ENCODE peak calls at places on chromosomes 11 and 22, in six cellular contexts. One of them, this sample, is unnamed.

GRCh38 chr11:100978442-100978841 is 151.2 kb downstream of the PGR start:
- DNase-seq in GM12878: no peak
- DNase-seq in K562: no peak
- DNase-seq in GM12891: no peak
- DNase-seq in HepG2: no peak
- DNase-seq in H1: no peak
- DNase-seq in this sample: no peak

GRCh38 chr11:9525116-9525515 is 48.4 kb upstream of the WEE1 start:
- DNase-seq in HepG2: no peak
- DNase-seq in GM12891: no peak
- DNase-seq in GM12878: no peak
- DNase-seq in K562: no peak
- DNase-seq in H1: no peak
- DNase-seq in this sample: no peak

GRCh38 chr22:47309476-47309875 is 547.0 kb downstream of the TBC1D22A start:
- DNase-seq in H1: no peak
- DNase-seq in K562: no peak
- DNase-seq in HepG2: no peak
- DNase-seq in GM12878: no peak
- DNase-seq in GM12891: no peak
- DNase-seq in this sample: no peak

GRCh38 chr11:70628176-70628860 is 230.0 kb downstream of the CTTN start:
- DNase-seq in K562: no peak
- DNase-seq in GM12878: no peak
- DNase-seq in GM12891: no peak
- DNase-seq in HepG2: no peak
- DNase-seq in H1: no peak
- DNase-seq in this sample: no peak

GRCh38 chr11:111148953-111149352 is 96.6 kb upstream of the POU2AF2 start:
- DNase-seq in K562: no peak
- DNase-seq in H1: no peak
- DNase-seq in GM12878: no peak
- DNase-seq in HepG2: no peak
- DNase-seq in GM12891: no peak
- DNase-seq in this sample: no peak

GRCh38 chr11:926341-926916 is 759 bp downstream of the AP2A2 start:
- DNase-seq in GM12891: no peak
- DNase-seq in HepG2: no peak
- DNase-seq in K562: peak; percentile 38
- DNase-seq in H1: no peak
- DNase-seq in GM12878: no peak
- DNase-seq in this sample: no peak

GRCh38 chr11:71543866-71544265 is 4.4 kb upstream of the KRTAP5-9 start:
- DNase-seq in H1: no peak
- DNase-seq in HepG2: no peak
- DNase-seq in GM12891: no peak
- DNase-seq in K562: no peak
- DNase-seq in GM12878: no peak
- DNase-seq in this sample: no peak

GRCh38 chr11:35474677-35475076 is 50.7 kb downstream of the PAMR1 start:
- DNase-seq in GM12891: no peak
- DNase-seq in K562: no peak
- DNase-seq in GM12878: no peak
- DNase-seq in HepG2: no peak
- DNase-seq in H1: no peak
- DNase-seq in this sample: no peak

GRCh38 chr11:71990721-71991120 is 8.0 kb upstream of the IL18BP start:
- DNase-seq in H1: no peak
- DNase-seq in K562: no peak
- DNase-seq in HepG2: no peak
- DNase-seq in GM12878: no peak
- DNase-seq in GM12891: no peak
- DNase-seq in this sample: no peak

GRCh38 chr11:2655320-2655719 is 44.5 kb downstream of the KCNQ1OT1 start:
- DNase-seq in HepG2: no peak
- DNase-seq in GM12891: no peak
- DNase-seq in H1: no peak
- DNase-seq in GM12878: no peak
- DNase-seq in K562: peak; percentile 7
- DNase-seq in this sample: no peak

GRCh38 chr11:121520243-121521144 is 67.7 kb upstream of the SORL1-AS1 start:
- DNase-seq in K562: no peak
- DNase-seq in GM12891: no peak
- DNase-seq in GM12878: no peak
- DNase-seq in H1: no peak
- DNase-seq in HepG2: no peak
- DNase-seq in this sample: no peak

GRCh38 chr11:36037031-36037430 is 93.2 kb downstream of the LDLRAD3 start:
- DNase-seq in GM12878: no peak
- DNase-seq in K562: no peak
- DNase-seq in GM12891: no peak
- DNase-seq in H1: no peak
- DNase-seq in HepG2: no peak
- DNase-seq in this sample: no peak

GRCh38 chr11:65814131-65814959 is 19.4 kb upstream of the SNX32 start:
- DNase-seq in K562: no peak
- DNase-seq in H1: no peak
- DNase-seq in GM12878: no peak
- DNase-seq in GM12891: no peak
- DNase-seq in HepG2: no peak
- DNase-seq in this sample: no peak

GRCh38 chr22:45880732-45881523 is 96.0 kb downstream of the WNT7B start:
- DNase-seq in GM12891: no peak
- DNase-seq in HepG2: no peak
- DNase-seq in K562: no peak
- DNase-seq in H1: no peak
- DNase-seq in GM12878: no peak
- DNase-seq in this sample: no peak

GRCh38 chr11:72326151-72326842 is 82.3 kb upstream of the PHOX2A start:
- DNase-seq in K562: peak; percentile 58
- DNase-seq in H1: no peak
- DNase-seq in GM12878: no peak
- DNase-seq in GM12891: no peak
- DNase-seq in HepG2: no peak
- DNase-seq in this sample: no peak

GRCh38 chr11:120467627-120468026 is 43.9 kb upstream of the GRIK4 start:
- DNase-seq in HepG2: no peak
- DNase-seq in GM12878: no peak
- DNase-seq in H1: no peak
- DNase-seq in GM12891: no peak
- DNase-seq in K562: no peak
- DNase-seq in this sample: no peak

GRCh38 chr11:70099578-70100282 is 21.6 kb downstream of the ANO1 start:
- DNase-seq in GM12878: no peak
- DNase-seq in H1: no peak
- DNase-seq in K562: no peak
- DNase-seq in HepG2: no peak
- DNase-seq in GM12891: no peak
- DNase-seq in this sample: no peak

GRCh38 chr22:44186121-44186510 is 5.4 kb downstream of the PARVG start:
- DNase-seq in K562: no peak
- DNase-seq in GM12878: no peak
- DNase-seq in GM12891: no peak
- DNase-seq in H1: no peak
- DNase-seq in HepG2: no peak
- DNase-seq in this sample: no peak

GRCh38 chr11:5690216-5690615 is 626 bp downstream of the TRIM22 start:
- DNase-seq in GM12878: no peak
- DNase-seq in HepG2: no peak
- DNase-seq in GM12891: no peak
- DNase-seq in K562: no peak
- DNase-seq in H1: no peak
- DNase-seq in this sample: no peak

GRCh38 chr22:26891431-26891830 is 234.0 kb downstream of the MIAT start:
- DNase-seq in K562: no peak
- DNase-seq in GM12878: no peak
- DNase-seq in GM12891: no peak
- DNase-seq in HepG2: no peak
- DNase-seq in H1: no peak
- DNase-seq in this sample: no peak

GRCh38 chr22:38718414-38718813 is 12.7 kb downstream of the GTPBP1 start:
- DNase-seq in H1: no peak
- DNase-seq in K562: no peak
- DNase-seq in GM12878: no peak
- DNase-seq in GM12891: no peak
- DNase-seq in HepG2: peak; percentile 47
- DNase-seq in this sample: no peak
- TF ChIP-seq POLR2AphosphoS5 in H1: no peak
- TF ChIP-seq POLR2AphosphoS5 in K562: no peak
- TF ChIP-seq POLR2AphosphoS5 in GM12878: no peak
- TF ChIP-seq POLR2AphosphoS5 in GM12891: no peak
- TF ChIP-seq POLR2AphosphoS5 in HepG2: no peak
- TF ChIP-seq POLR2AphosphoS5 in this sample: no peak

DNA sequence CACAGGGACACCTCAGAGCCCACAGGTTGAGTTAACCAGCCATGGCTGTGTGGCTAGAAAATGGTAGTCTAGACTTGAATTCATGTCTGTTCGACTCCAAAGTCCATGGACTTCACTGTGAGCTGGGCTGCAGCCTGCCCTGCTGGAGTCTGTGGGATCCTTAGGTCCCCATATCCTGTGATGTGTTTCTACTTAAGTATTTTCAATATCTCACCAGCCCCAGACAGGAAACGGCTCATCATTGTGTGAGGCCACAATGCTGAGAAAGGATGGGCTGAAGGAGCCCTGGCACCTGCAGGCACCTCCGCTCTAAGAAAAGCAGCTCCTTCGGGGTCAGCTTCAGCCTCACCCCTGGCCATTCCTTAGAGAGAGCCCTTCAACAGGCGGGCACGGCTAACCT is 93.1 kb downstream of the NAT10 start:
- DNase-seq in GM12878: no peak
- DNase-seq in K562: no peak
- DNase-seq in GM12891: no peak
- DNase-seq in HepG2: no peak
- DNase-seq in H1: no peak
- DNase-seq in this sample: no peak
- TF ChIP-seq TAF1 in GM12878: no peak
- TF ChIP-seq TAF1 in K562: no peak
- TF ChIP-seq TAF1 in GM12891: no peak
- TF ChIP-seq TAF1 in HepG2: no peak
- TF ChIP-seq TAF1 in H1: no peak
- TF ChIP-seq TAF1 in this sample: no peak

GRCh38 chr22:20024225-20025087 is 3.5 kb downstream of the TANGO2 start:
- DNase-seq in K562: no peak
- DNase-seq in GM12878: no peak
- DNase-seq in H1: no peak
- DNase-seq in HepG2: no peak
- DNase-seq in GM12891: no peak
- DNase-seq in this sample: no peak
- TF ChIP-seq POLR2A in K562: no peak
- TF ChIP-seq POLR2A in GM12878: no peak
- TF ChIP-seq POLR2A in H1: no peak
- TF ChIP-seq POLR2A in HepG2: no peak
- TF ChIP-seq POLR2A in GM12891: no peak
- TF ChIP-seq POLR2A in this sample: no peak

DNA sequence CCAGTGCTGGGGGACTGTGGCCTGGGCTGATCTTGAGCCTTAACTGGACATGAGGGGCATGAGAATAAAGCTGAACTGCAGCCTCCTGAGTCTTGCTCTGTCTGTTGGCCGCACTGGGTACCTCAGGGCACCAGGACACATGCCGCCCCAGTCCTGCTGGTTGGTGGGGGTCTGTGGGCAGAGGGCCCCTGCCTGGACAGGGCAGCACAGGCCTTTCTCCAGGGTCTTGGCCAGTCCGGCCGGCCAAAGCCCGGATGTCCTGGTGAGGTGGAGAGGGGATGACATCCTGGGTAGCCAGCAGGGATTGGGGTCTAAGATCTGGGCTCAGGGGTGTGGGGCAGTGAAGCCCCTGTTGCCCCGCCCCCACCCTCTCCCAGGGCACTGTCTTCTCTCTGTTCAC is 1.5 kb upstream of the RPS6KA4 start:
- DNase-seq in GM12891: no peak
- DNase-seq in H1: no peak
- DNase-seq in K562: no peak
- DNase-seq in HepG2: no peak
- DNase-seq in GM12878: no peak
- DNase-seq in this sample: no peak
- TF ChIP-seq POLR2AphosphoS5 in GM12891: no peak
- TF ChIP-seq POLR2AphosphoS5 in H1: no peak
- TF ChIP-seq POLR2AphosphoS5 in K562: no peak
- TF ChIP-seq POLR2AphosphoS5 in HepG2: no peak
- TF ChIP-seq POLR2AphosphoS5 in GM12878: no peak
- TF ChIP-seq POLR2AphosphoS5 in this sample: no peak

GRCh38 chr11:96322775-96323642 is 20.0 kb downstream of the MAML2 start:
- DNase-seq in H1: no peak
- DNase-seq in GM12891: no peak
- DNase-seq in K562: peak; percentile 68
- DNase-seq in GM12878: no peak
- DNase-seq in HepG2: no peak
- DNase-seq in this sample: no peak

GRCh38 chr11:96326954-96327353 is 16.0 kb downstream of the MAML2 start:
- DNase-seq in K562: no peak
- DNase-seq in H1: no peak
- DNase-seq in GM12891: no peak
- DNase-seq in GM12878: no peak
- DNase-seq in HepG2: no peak
- DNase-seq in this sample: no peak

GRCh38 chr11:96323643-96323985 is 19.4 kb downstream of the MAML2 start:
- DNase-seq in GM12878: no peak
- DNase-seq in HepG2: no peak
- DNase-seq in K562: no peak
- DNase-seq in H1: no peak
- DNase-seq in GM12891: no peak
- DNase-seq in this sample: no peak

GRCh38 chr11:96328395-96329010 is 14.5 kb downstream of the MAML2 start:
- DNase-seq in HepG2: no peak
- DNase-seq in GM12878: no peak
- DNase-seq in K562: peak; percentile 63
- DNase-seq in GM12891: no peak
- DNase-seq in H1: no peak
- DNase-seq in this sample: no peak

DNA sequence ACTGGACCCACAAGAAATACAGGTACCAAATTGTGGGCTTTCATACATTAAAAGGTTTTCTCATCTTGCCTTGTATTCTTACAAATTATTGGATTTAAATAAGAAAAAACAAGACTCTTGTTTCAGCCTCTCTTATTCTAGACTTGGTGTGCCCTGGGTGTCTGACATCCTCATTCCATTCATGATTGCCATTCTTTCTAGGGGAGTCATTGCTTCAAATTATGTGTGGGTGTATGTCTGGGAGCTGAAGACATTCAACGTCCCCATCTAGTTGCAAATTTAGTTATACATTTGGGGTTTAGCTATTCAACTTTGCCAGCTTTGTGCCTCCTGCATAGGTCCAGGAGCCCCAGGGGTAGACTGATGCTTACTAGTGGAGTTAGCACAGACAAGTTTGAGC is 18.1 kb downstream of the MAML2 start:
- DNase-seq in HepG2: no peak
- DNase-seq in GM12891: no peak
- DNase-seq in H1: no peak
- DNase-seq in K562: no peak
- DNase-seq in GM12878: no peak
- DNase-seq in this sample: no peak
- TF ChIP-seq TAF1 in HepG2: no peak
- TF ChIP-seq TAF1 in GM12891: no peak
- TF ChIP-seq TAF1 in H1: no peak
- TF ChIP-seq TAF1 in K562: no peak
- TF ChIP-seq TAF1 in GM12878: no peak
- TF ChIP-seq TAF1 in this sample: no peak

This sample was measured in GM12892.